ENCODE peak calls at places on chromosomes 16 and 17, in four cellular contexts. X, Z, E and U are unnamed samples.

GRCh38 chr17:80725532-80725931 is 180.9 kb downstream of the RPTOR start:
- DNase-seq in Z (no peak), X (no peak), E (no peak), U (peak)

GRCh38 chr17:57461082-57461481 is 204.8 kb downstream of the MSI2 start:
- DNase-seq in X (no peak), Z (no peak), E (no peak), U (no peak)

GRCh38 chr17:38996660-38997337 is 29.6 kb upstream of the FBXO47 start:
- DNase-seq in Z (no peak), X (no peak), E (no peak), U (no peak)

GRCh38 chr17:40323731-40324650 is 15.0 kb downstream of the RARA start:
- DNase-seq in X (no peak), E (no peak), Z (no peak), U (no peak)

GRCh38 chr17:9139695-9140094 is 118.4 kb downstream of the NTN1 start:
- DNase-seq in X (no peak), Z (no peak), E (no peak), U (no peak)

GRCh38 chr16:67966549-67967182 is 1.8 kb downstream of the SLC12A4 start:
- DNase-seq in X (no peak), Z (no peak), E (peak), U (no peak)

GRCh38 chr16:8679156-8679555 is 4.7 kb downstream of the ABAT start:
- DNase-seq in E (no peak), Z (no peak), X (no peak), U (no peak)

GRCh38 chr16:1960665-1961630 is 1.6 kb downstream of the NDUFB10 start:
- DNase-seq in E (peak), X (no peak), Z (no peak), U (no peak)

GRCh38 chr17:60743282-60743681 is 65.6 kb downstream of the BCAS3 start:
- DNase-seq in E (no peak), Z (no peak), X (no peak), U (no peak)

GRCh38 chr16:53156516-53156915 is 101.7 kb downstream of the CHD9 start:
- DNase-seq in X (no peak), E (no peak), Z (no peak), U (no peak)

GRCh38 chr16:66275795-66276428 is 90.6 kb upstream of the CDH5 start:
- DNase-seq in E (peak), X (peak), Z (no peak), U (peak)

GRCh38 chr17:37494971-37495370 is 5.3 kb downstream of the DUSP14 start:
- DNase-seq in X (no peak), Z (no peak), E (peak), U (no peak)

GRCh38 chr17:48244121-48244711 is 136.7 kb downstream of the SNX11 start:
- DNase-seq in Z (no peak), X (no peak), E (no peak), U (no peak)

GRCh38 chr16:57938936-57939871 is 31.7 kb downstream of the CNGB1 start:
- DNase-seq in Z (no peak), E (peak), X (no peak), U (no peak)

GRCh38 chr17:17749025-17749772 is 67.9 kb downstream of the RAI1 start:
- DNase-seq in Z (no peak), X (no peak), E (no peak), U (peak)

GRCh38 chr16:5382484-5382883 is 284.9 kb upstream of the EEF2KMT start:
- DNase-seq in X (no peak), Z (no peak), E (no peak), U (no peak)

GRCh38 chr17:16304832-16305231 is 48.4 kb downstream of the CENPV start:
- DNase-seq in X (no peak), Z (no peak), E (peak), U (peak)

GRCh38 chr17:64780096-64781012 is 118.2 kb upstream of the SMURF2 start:
- DNase-seq in X (no peak), Z (no peak), E (no peak), U (peak)

GRCh38 chr17:77694391-77695363 is 263.8 kb upstream of the TNRC6C start:
- DNase-seq in Z (no peak), E (no peak), X (no peak), U (no peak)

GRCh38 chr17:77697480-77698400 is 260.8 kb upstream of the TNRC6C start:
- DNase-seq in X (no peak), Z (no peak), E (no peak), U (peak)

GRCh38 chr17:77695386-77695785 is 263.1 kb upstream of the TNRC6C start:
- DNase-seq in E (no peak), X (no peak), Z (no peak), U (no peak)

GRCh38 chr17:77696720-77697460 is 261.6 kb upstream of the TNRC6C start:
- DNase-seq in X (no peak), Z (no peak), E (no peak), U (peak)

GRCh38 chr17:77696151-77696719 is 262.3 kb upstream of the TNRC6C start:
- DNase-seq in X (no peak), E (no peak), Z (no peak), U (peak)
- TF ChIP-seq TCF12 in X (no peak), E (no peak), Z (no peak), U (no peak)

GRCh38 chr17:14209215-14209614 is 27.4 kb downstream of the CDRT15 start:
- DNase-seq in X (no peak), E (peak), Z (no peak), U (no peak)

GRCh38 chr17:14212401-14212800 is 24.3 kb downstream of the CDRT15 start:
- DNase-seq in E (no peak), Z (no peak), X (no peak), U (no peak)

GRCh38 chr17:14211778-14212177 is 24.9 kb downstream of the CDRT15 start:
- DNase-seq in X (no peak), E (no peak), Z (no peak), U (no peak)

GRCh38 chr17:14211246-14211645 is 25.4 kb downstream of the CDRT15 start:
- DNase-seq in Z (no peak), X (no peak), E (no peak), U (no peak)

DNA sequence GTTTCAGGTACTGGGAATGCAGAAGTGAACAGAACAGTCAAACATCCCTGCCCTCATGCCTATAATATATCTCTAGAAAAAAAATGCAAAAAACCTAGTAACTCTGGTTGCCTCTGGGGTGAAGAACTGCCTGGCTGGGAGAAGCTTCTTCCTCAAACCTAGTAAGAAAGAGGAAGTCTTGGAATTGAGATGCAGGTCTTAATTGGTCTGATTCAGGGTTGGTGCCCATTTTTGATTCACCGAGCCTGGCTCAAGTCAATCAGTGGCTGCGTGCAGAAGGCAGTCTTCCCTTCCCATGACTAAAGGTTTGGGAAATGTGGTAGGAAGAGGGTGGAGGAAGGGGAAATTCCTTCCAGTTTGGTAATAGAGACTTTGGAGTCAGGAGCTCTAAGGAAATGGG is 22.4 kb downstream of the CDRT15 start:
- DNase-seq in E (no peak), X (no peak), Z (no peak), U (no peak)
- TF ChIP-seq TCF12 in E (no peak), X (no peak), Z (no peak), U (no peak)

GRCh38 chr17:72971513-72971880 is 121.0 kb downstream of the SLC39A11 start:
- DNase-seq in E (no peak), X (no peak), Z (no peak), U (no peak)
- TF ChIP-seq TCF12 in E (no peak), X (no peak), Z (no peak), U (no peak)

GRCh38 chr17:74431568-74432483 is at the start of gene GPRC5C:
- DNase-seq in Z (no peak), X (peak), E (peak), U (peak)

GRCh38 chr17:74430706-74431567 is 951 bp upstream of the GPRC5C start:
- DNase-seq in X (no peak), E (peak), Z (peak), U (peak)

GRCh38 chr17:74433421-74434121 is 1.7 kb downstream of the GPRC5C start:
- DNase-seq in E (peak), X (no peak), Z (no peak), U (no peak)

GRCh38 chr17:74430385-74430705 is 1.5 kb upstream of the GPRC5C start:
- DNase-seq in Z (no peak), X (no peak), E (no peak), U (no peak)

GRCh38 chr17:74432484-74433391 is 850 bp downstream of the GPRC5C start:
- DNase-seq in E (no peak), Z (no peak), X (no peak), U (no peak)
- TF ChIP-seq TCF12 in E (no peak), Z (no peak), X (no peak), U (no peak)

DNA sequence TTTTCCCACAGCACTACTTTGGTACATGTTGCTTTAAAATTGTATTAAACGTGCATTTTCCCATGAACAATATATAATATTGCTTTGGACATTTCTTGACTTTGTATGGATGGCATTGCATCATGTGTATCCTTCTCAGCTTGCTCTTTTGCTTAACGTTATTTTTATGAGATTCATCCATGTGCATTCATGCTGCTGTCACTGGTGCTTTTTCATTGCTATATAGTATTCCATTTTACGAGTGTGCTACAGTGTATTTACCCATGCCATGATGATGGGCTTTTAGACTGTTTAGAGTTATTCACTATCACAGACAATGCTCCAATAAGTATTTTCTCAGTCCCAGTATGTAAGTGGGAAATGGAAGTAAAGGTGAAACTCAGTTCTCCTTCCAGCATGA is 195.2 kb upstream of the COX10 start:
- DNase-seq in Z (no peak), X (no peak), E (no peak), U (no peak)
- TF ChIP-seq TCF12 in Z (no peak), X (no peak), E (no peak), U (no peak)

GRCh38 chr17:76811028-76811427 is 57.2 kb upstream of the MGAT5B start:
- DNase-seq in Z (no peak), E (no peak), X (no peak), U (peak)
- TF ChIP-seq TCF12 in Z (no peak), E (no peak), X (no peak), U (no peak)